ENCODE peak calls at places on chromosomes 2 and 18, in seven cellular contexts. One of them, this sample, is unnamed.

GRCh38 chr2:7180641-7181370 is 263.6 kb downstream of the RNF144A start:
- DNase-seq in ELF-1: peak; percentile 18
- DNase-seq in activated T-helper 1 cell treated with anti-CD3 and anti-CD28 coated beads, Interleukin-2, amount 50 U/mL, for 16 hours: no peak
- DNase-seq in astrocyte of the spinal cord: peak; percentile 73
- DNase-seq in transverse colon: no peak
- DNase-seq in upper lobe of left lung: no peak
- DNase-seq in HFFc6: no peak
- DNase-seq in this sample: no peak

GRCh38 chr2:225270053-225270452 is 129.5 kb upstream of the NYAP2 start:
- DNase-seq in ELF-1: no peak
- DNase-seq in activated T-helper 1 cell treated with anti-CD3 and anti-CD28 coated beads, Interleukin-2, amount 50 U/mL, for 16 hours: no peak
- DNase-seq in astrocyte of the spinal cord: no peak
- DNase-seq in transverse colon: no peak
- DNase-seq in upper lobe of left lung: no peak
- DNase-seq in HFFc6: no peak
- DNase-seq in this sample: no peak

GRCh38 chr2:54838585-54839035 is 115.1 kb downstream of the EML6 start:
- DNase-seq in ELF-1: peak; percentile 79
- DNase-seq in activated T-helper 1 cell treated with anti-CD3 and anti-CD28 coated beads, Interleukin-2, amount 50 U/mL, for 16 hours: peak; percentile 36
- DNase-seq in astrocyte of the spinal cord: peak; percentile 68
- DNase-seq in transverse colon: peak; percentile 67
- DNase-seq in upper lobe of left lung: no peak
- DNase-seq in HFFc6: peak; percentile 47
- DNase-seq in this sample: peak; percentile 32

GRCh38 chr2:10835052-10835970 is 22.7 kb upstream of the PDIA6 start:
- DNase-seq in ELF-1: peak; percentile 90
- DNase-seq in activated T-helper 1 cell treated with anti-CD3 and anti-CD28 coated beads, Interleukin-2, amount 50 U/mL, for 16 hours: peak; percentile 55
- DNase-seq in astrocyte of the spinal cord: peak; percentile 24
- DNase-seq in transverse colon: peak; percentile 88
- DNase-seq in upper lobe of left lung: peak; percentile 96
- DNase-seq in HFFc6: no peak
- DNase-seq in this sample: no peak

GRCh38 chr2:77633601-77634000 is 111.4 kb upstream of the LRRTM4 start:
- DNase-seq in ELF-1: no peak
- DNase-seq in activated T-helper 1 cell treated with anti-CD3 and anti-CD28 coated beads, Interleukin-2, amount 50 U/mL, for 16 hours: no peak
- DNase-seq in astrocyte of the spinal cord: no peak
- DNase-seq in transverse colon: no peak
- DNase-seq in upper lobe of left lung: no peak
- DNase-seq in HFFc6: no peak
- DNase-seq in this sample: no peak

GRCh38 chr2:144629937-144630336 is 110.0 kb upstream of the ZEB2 start:
- DNase-seq in ELF-1: no peak
- DNase-seq in activated T-helper 1 cell treated with anti-CD3 and anti-CD28 coated beads, Interleukin-2, amount 50 U/mL, for 16 hours: no peak
- DNase-seq in astrocyte of the spinal cord: no peak
- DNase-seq in transverse colon: no peak
- DNase-seq in upper lobe of left lung: no peak
- DNase-seq in HFFc6: no peak
- DNase-seq in this sample: no peak

GRCh38 chr2:26300234-26300641 is 45.7 kb upstream of the SELENOI start:
- DNase-seq in ELF-1: no peak
- DNase-seq in activated T-helper 1 cell treated with anti-CD3 and anti-CD28 coated beads, Interleukin-2, amount 50 U/mL, for 16 hours: no peak
- DNase-seq in astrocyte of the spinal cord: peak; percentile 56
- DNase-seq in transverse colon: peak; percentile 39
- DNase-seq in upper lobe of left lung: no peak
- DNase-seq in HFFc6: no peak
- DNase-seq in this sample: no peak

GRCh38 chr2:180519276-180519675 is 461.1 kb upstream of the UBE2E3 start:
- DNase-seq in ELF-1: no peak
- DNase-seq in activated T-helper 1 cell treated with anti-CD3 and anti-CD28 coated beads, Interleukin-2, amount 50 U/mL, for 16 hours: no peak
- DNase-seq in astrocyte of the spinal cord: peak; percentile 51
- DNase-seq in transverse colon: no peak
- DNase-seq in upper lobe of left lung: no peak
- DNase-seq in HFFc6: peak; percentile 45
- DNase-seq in this sample: no peak

GRCh38 chr2:158460632-158461297 is 4.0 kb downstream of the PKP4 start:
- DNase-seq in ELF-1: no peak
- DNase-seq in activated T-helper 1 cell treated with anti-CD3 and anti-CD28 coated beads, Interleukin-2, amount 50 U/mL, for 16 hours: no peak
- DNase-seq in astrocyte of the spinal cord: peak; percentile 13
- DNase-seq in transverse colon: no peak
- DNase-seq in upper lobe of left lung: no peak
- DNase-seq in HFFc6: no peak
- DNase-seq in this sample: no peak

GRCh38 chr2:173997269-173997668 is 32.1 kb upstream of the SP3 start:
- DNase-seq in ELF-1: no peak
- DNase-seq in activated T-helper 1 cell treated with anti-CD3 and anti-CD28 coated beads, Interleukin-2, amount 50 U/mL, for 16 hours: no peak
- DNase-seq in astrocyte of the spinal cord: no peak
- DNase-seq in transverse colon: peak; percentile 76
- DNase-seq in upper lobe of left lung: no peak
- DNase-seq in HFFc6: no peak
- DNase-seq in this sample: no peak

GRCh38 chr2:136116111-136116812 is 1.7 kb downstream of the CXCR4 start:
- DNase-seq in ELF-1: no peak
- DNase-seq in activated T-helper 1 cell treated with anti-CD3 and anti-CD28 coated beads, Interleukin-2, amount 50 U/mL, for 16 hours: peak; percentile 64
- DNase-seq in astrocyte of the spinal cord: no peak
- DNase-seq in transverse colon: peak; percentile 60
- DNase-seq in upper lobe of left lung: peak; percentile 88
- DNase-seq in HFFc6: no peak
- DNase-seq in this sample: no peak

GRCh38 chr2:84169871-84170270 is 289.2 kb downstream of the SUCLG1 start:
- DNase-seq in ELF-1: no peak
- DNase-seq in activated T-helper 1 cell treated with anti-CD3 and anti-CD28 coated beads, Interleukin-2, amount 50 U/mL, for 16 hours: no peak
- DNase-seq in astrocyte of the spinal cord: no peak
- DNase-seq in transverse colon: no peak
- DNase-seq in upper lobe of left lung: no peak
- DNase-seq in HFFc6: no peak
- DNase-seq in this sample: no peak

GRCh38 chr18:48803951-48804855 is 146.6 kb downstream of the SMAD7 start:
- DNase-seq in ELF-1: no peak
- DNase-seq in activated T-helper 1 cell treated with anti-CD3 and anti-CD28 coated beads, Interleukin-2, amount 50 U/mL, for 16 hours: no peak
- DNase-seq in astrocyte of the spinal cord: no peak
- DNase-seq in transverse colon: peak; percentile 5
- DNase-seq in upper lobe of left lung: peak; percentile 65
- DNase-seq in HFFc6: no peak
- DNase-seq in this sample: no peak

GRCh38 chr2:221488134-221488807 is 83.8 kb downstream of the EPHA4 start:
- DNase-seq in ELF-1: no peak
- DNase-seq in activated T-helper 1 cell treated with anti-CD3 and anti-CD28 coated beads, Interleukin-2, amount 50 U/mL, for 16 hours: no peak
- DNase-seq in astrocyte of the spinal cord: no peak
- DNase-seq in transverse colon: peak; percentile 14
- DNase-seq in upper lobe of left lung: no peak
- DNase-seq in HFFc6: no peak
- DNase-seq in this sample: no peak

GRCh38 chr2:221495766-221496165 is 76.3 kb downstream of the EPHA4 start:
- DNase-seq in ELF-1: peak; percentile 33
- DNase-seq in activated T-helper 1 cell treated with anti-CD3 and anti-CD28 coated beads, Interleukin-2, amount 50 U/mL, for 16 hours: no peak
- DNase-seq in astrocyte of the spinal cord: no peak
- DNase-seq in transverse colon: no peak
- DNase-seq in upper lobe of left lung: no peak
- DNase-seq in HFFc6: no peak
- DNase-seq in this sample: no peak

GRCh38 chr2:137420744-137421143 is 543.5 kb upstream of the HNMT start:
- DNase-seq in ELF-1: peak; percentile 1
- DNase-seq in activated T-helper 1 cell treated with anti-CD3 and anti-CD28 coated beads, Interleukin-2, amount 50 U/mL, for 16 hours: no peak
- DNase-seq in astrocyte of the spinal cord: no peak
- DNase-seq in transverse colon: no peak
- DNase-seq in upper lobe of left lung: no peak
- DNase-seq in HFFc6: no peak
- DNase-seq in this sample: no peak

GRCh38 chr2:203846490-203847105 is 21.0 kb upstream of the CTLA4 start:
- DNase-seq in ELF-1: no peak
- DNase-seq in activated T-helper 1 cell treated with anti-CD3 and anti-CD28 coated beads, Interleukin-2, amount 50 U/mL, for 16 hours: no peak
- DNase-seq in astrocyte of the spinal cord: no peak
- DNase-seq in transverse colon: no peak
- DNase-seq in upper lobe of left lung: no peak
- DNase-seq in HFFc6: no peak
- DNase-seq in this sample: no peak

GRCh38 chr18:75221397-75221796 is 10.8 kb downstream of the TSHZ1 start:
- DNase-seq in ELF-1: no peak
- DNase-seq in activated T-helper 1 cell treated with anti-CD3 and anti-CD28 coated beads, Interleukin-2, amount 50 U/mL, for 16 hours: no peak
- DNase-seq in astrocyte of the spinal cord: peak; percentile 55
- DNase-seq in transverse colon: no peak
- DNase-seq in upper lobe of left lung: no peak
- DNase-seq in HFFc6: no peak
- DNase-seq in this sample: no peak

GRCh38 chr2:85582467-85582866 is 1.8 kb upstream of the VAMP5 start:
- DNase-seq in ELF-1: no peak
- DNase-seq in activated T-helper 1 cell treated with anti-CD3 and anti-CD28 coated beads, Interleukin-2, amount 50 U/mL, for 16 hours: no peak
- DNase-seq in astrocyte of the spinal cord: no peak
- DNase-seq in transverse colon: no peak
- DNase-seq in upper lobe of left lung: no peak
- DNase-seq in HFFc6: no peak
- DNase-seq in this sample: no peak

GRCh38 chr2:21372654-21373053 is 248.9 kb downstream of the TDRD15 start:
- DNase-seq in ELF-1: peak; percentile 39
- DNase-seq in activated T-helper 1 cell treated with anti-CD3 and anti-CD28 coated beads, Interleukin-2, amount 50 U/mL, for 16 hours: no peak
- DNase-seq in astrocyte of the spinal cord: no peak
- DNase-seq in transverse colon: no peak
- DNase-seq in upper lobe of left lung: no peak
- DNase-seq in HFFc6: no peak
- DNase-seq in this sample: no peak

GRCh38 chr2:187890690-187891089 is 336.5 kb upstream of the TFPI start:
- DNase-seq in ELF-1: no peak
- DNase-seq in activated T-helper 1 cell treated with anti-CD3 and anti-CD28 coated beads, Interleukin-2, amount 50 U/mL, for 16 hours: no peak
- DNase-seq in astrocyte of the spinal cord: peak; percentile 6
- DNase-seq in transverse colon: no peak
- DNase-seq in upper lobe of left lung: no peak
- DNase-seq in HFFc6: no peak
- DNase-seq in this sample: no peak

GRCh38 chr2:152028182-152028862 is 70.5 kb downstream of the CACNB4 start:
- DNase-seq in ELF-1: no peak
- DNase-seq in activated T-helper 1 cell treated with anti-CD3 and anti-CD28 coated beads, Interleukin-2, amount 50 U/mL, for 16 hours: no peak
- DNase-seq in astrocyte of the spinal cord: peak; percentile 35
- DNase-seq in transverse colon: no peak
- DNase-seq in upper lobe of left lung: no peak
- DNase-seq in HFFc6: no peak
- DNase-seq in this sample: no peak

GRCh38 chr2:99340669-99341236 is 3.6 kb downstream of the EIF5B start:
- DNase-seq in ELF-1: no peak
- DNase-seq in activated T-helper 1 cell treated with anti-CD3 and anti-CD28 coated beads, Interleukin-2, amount 50 U/mL, for 16 hours: no peak
- DNase-seq in astrocyte of the spinal cord: no peak
- DNase-seq in transverse colon: no peak
- DNase-seq in upper lobe of left lung: no peak
- DNase-seq in HFFc6: no peak
- DNase-seq in this sample: no peak

This sample was measured in SK-N-MC.